ENCODE peak calls at places on chromosomes 6 and 20, in seven cellular contexts. One of them, this sample, is unnamed.

GRCh38 chr20:951384-952169 is 35.4 kb upstream of the ANGPT4 start:
- DNase-seq in AG09309: no peak
- DNase-seq in GM23338: no peak
- DNase-seq in heart left ventricle: no peak
- DNase-seq in small intestine: peak; percentile 16
- DNase-seq in choroid plexus epithelial cell: no peak
- DNase-seq in stomach: no peak
- DNase-seq in this sample: no peak

GRCh38 chr6:123909989-123910388 is 106.3 kb downstream of the NKAIN2 start:
- DNase-seq in AG09309: no peak
- DNase-seq in GM23338: no peak
- DNase-seq in heart left ventricle: no peak
- DNase-seq in small intestine: peak; percentile 13
- DNase-seq in choroid plexus epithelial cell: no peak
- DNase-seq in stomach: no peak
- DNase-seq in this sample: no peak

GRCh38 chr6:32622545-32623401 is 14.4 kb upstream of the HLA-DQA1 start:
- DNase-seq in AG09309: no peak
- DNase-seq in GM23338: peak; percentile 60
- DNase-seq in heart left ventricle: no peak
- DNase-seq in small intestine: peak; percentile 64
- DNase-seq in choroid plexus epithelial cell: peak; percentile 68
- DNase-seq in stomach: no peak
- DNase-seq in this sample: no peak

GRCh38 chr20:45312241-45312640 is 4.1 kb upstream of the MATN4 start:
- DNase-seq in AG09309: no peak
- DNase-seq in GM23338: peak; percentile 65
- DNase-seq in heart left ventricle: no peak
- DNase-seq in small intestine: no peak
- DNase-seq in choroid plexus epithelial cell: no peak
- DNase-seq in stomach: no peak
- DNase-seq in this sample: no peak

GRCh38 chr20:62728028-62728780 is 19.6 kb downstream of the NTSR1 start:
- DNase-seq in AG09309: no peak
- DNase-seq in GM23338: no peak
- DNase-seq in heart left ventricle: no peak
- DNase-seq in small intestine: no peak
- DNase-seq in choroid plexus epithelial cell: no peak
- DNase-seq in stomach: no peak
- DNase-seq in this sample: peak; percentile 14

GRCh38 chr20:2093200-2093781 is 8.3 kb upstream of the STK35 start:
- DNase-seq in AG09309: no peak
- DNase-seq in GM23338: peak; percentile 80
- DNase-seq in heart left ventricle: no peak
- DNase-seq in small intestine: peak; percentile 57
- DNase-seq in choroid plexus epithelial cell: no peak
- DNase-seq in stomach: peak; percentile 43
- DNase-seq in this sample: no peak

GRCh38 chr6:145829950-145830349 is 15.4 kb upstream of the FBXO30 start:
- DNase-seq in AG09309: no peak
- DNase-seq in GM23338: no peak
- DNase-seq in heart left ventricle: no peak
- DNase-seq in small intestine: no peak
- DNase-seq in choroid plexus epithelial cell: peak; percentile 66
- DNase-seq in stomach: no peak
- DNase-seq in this sample: no peak

GRCh38 chr20:10504893-10505292 is 69.8 kb downstream of the SLX4IP start:
- DNase-seq in AG09309: no peak
- DNase-seq in GM23338: no peak
- DNase-seq in heart left ventricle: no peak
- DNase-seq in small intestine: no peak
- DNase-seq in choroid plexus epithelial cell: peak; percentile 53
- DNase-seq in stomach: no peak
- DNase-seq in this sample: no peak

GRCh38 chr6:11194399-11195274 is 37.8 kb downstream of the NEDD9 start:
- DNase-seq in AG09309: no peak
- DNase-seq in GM23338: peak; percentile 57
- DNase-seq in heart left ventricle: no peak
- DNase-seq in small intestine: no peak
- DNase-seq in choroid plexus epithelial cell: peak; percentile 97
- DNase-seq in stomach: no peak
- DNase-seq in this sample: no peak

GRCh38 chr6:18451756-18452155 is 64.6 kb downstream of the RNF144B start:
- DNase-seq in AG09309: no peak
- DNase-seq in GM23338: no peak
- DNase-seq in heart left ventricle: no peak
- DNase-seq in small intestine: no peak
- DNase-seq in choroid plexus epithelial cell: no peak
- DNase-seq in stomach: no peak
- DNase-seq in this sample: no peak

GRCh38 chr6:11025911-11026635 is 18.0 kb downstream of the ELOVL2 start:
- DNase-seq in AG09309: no peak
- DNase-seq in GM23338: peak; percentile 68
- DNase-seq in heart left ventricle: no peak
- DNase-seq in small intestine: no peak
- DNase-seq in choroid plexus epithelial cell: no peak
- DNase-seq in stomach: no peak
- DNase-seq in this sample: no peak

GRCh38 chr6:125584468-125584939 is 164.9 kb upstream of the HEY2 start:
- DNase-seq in AG09309: no peak
- DNase-seq in GM23338: peak; percentile 77
- DNase-seq in heart left ventricle: peak; percentile 61
- DNase-seq in small intestine: no peak
- DNase-seq in choroid plexus epithelial cell: peak; percentile 85
- DNase-seq in stomach: no peak
- DNase-seq in this sample: peak; percentile 49

GRCh38 chr6:158002951-158003853 is 21.5 kb downstream of the SYNJ2 start:
- DNase-seq in AG09309: peak; percentile 89
- DNase-seq in GM23338: no peak
- DNase-seq in heart left ventricle: peak; percentile 71
- DNase-seq in small intestine: peak; percentile 31
- DNase-seq in choroid plexus epithelial cell: peak; percentile 92
- DNase-seq in stomach: no peak
- DNase-seq in this sample: peak; percentile 60

GRCh38 chr20:4261333-4262284 is 246.3 kb upstream of the RNF24 start:
- DNase-seq in AG09309: peak; percentile 48
- DNase-seq in GM23338: peak; percentile 29
- DNase-seq in heart left ventricle: no peak
- DNase-seq in small intestine: no peak
- DNase-seq in choroid plexus epithelial cell: peak; percentile 58
- DNase-seq in stomach: no peak
- DNase-seq in this sample: no peak

GRCh38 chr20:41001497-41001896 is 27.1 kb upstream of the TOP1 start:
- DNase-seq in AG09309: no peak
- DNase-seq in GM23338: no peak
- DNase-seq in heart left ventricle: no peak
- DNase-seq in small intestine: no peak
- DNase-seq in choroid plexus epithelial cell: peak; percentile 58
- DNase-seq in stomach: no peak
- DNase-seq in this sample: no peak

GRCh38 chr20:33963756-33964155 is 30.0 kb upstream of the RALY start:
- DNase-seq in AG09309: no peak
- DNase-seq in GM23338: no peak
- DNase-seq in heart left ventricle: no peak
- DNase-seq in small intestine: no peak
- DNase-seq in choroid plexus epithelial cell: no peak
- DNase-seq in stomach: no peak
- DNase-seq in this sample: no peak

GRCh38 chr6:42026540-42026939 is 23.8 kb upstream of the TAF8 start:
- DNase-seq in AG09309: no peak
- DNase-seq in GM23338: no peak
- DNase-seq in heart left ventricle: no peak
- DNase-seq in small intestine: no peak
- DNase-seq in choroid plexus epithelial cell: no peak
- DNase-seq in stomach: no peak
- DNase-seq in this sample: no peak

GRCh38 chr6:152129606-152130249 is 322.2 kb downstream of the ESR1 start:
- DNase-seq in AG09309: no peak
- DNase-seq in GM23338: peak; percentile 32
- DNase-seq in heart left ventricle: no peak
- DNase-seq in small intestine: peak; percentile 23
- DNase-seq in choroid plexus epithelial cell: peak; percentile 48
- DNase-seq in stomach: no peak
- DNase-seq in this sample: peak; percentile 24
- H3K4me3 ChIP-seq in AG09309: no peak overlapping the region
- H3K4me3 ChIP-seq in GM23338: no peak overlapping the region
- H3K4me3 ChIP-seq in heart left ventricle: peak overlapping the region; percentile 38
- H3K4me3 ChIP-seq in small intestine: no peak overlapping the region
- H3K4me3 ChIP-seq in choroid plexus epithelial cell: no peak overlapping the region
- H3K4me3 ChIP-seq in stomach: peak overlapping the region; percentile 31
- H3K4me3 ChIP-seq in this sample: peak overlapping the region; percentile 62

DNA sequence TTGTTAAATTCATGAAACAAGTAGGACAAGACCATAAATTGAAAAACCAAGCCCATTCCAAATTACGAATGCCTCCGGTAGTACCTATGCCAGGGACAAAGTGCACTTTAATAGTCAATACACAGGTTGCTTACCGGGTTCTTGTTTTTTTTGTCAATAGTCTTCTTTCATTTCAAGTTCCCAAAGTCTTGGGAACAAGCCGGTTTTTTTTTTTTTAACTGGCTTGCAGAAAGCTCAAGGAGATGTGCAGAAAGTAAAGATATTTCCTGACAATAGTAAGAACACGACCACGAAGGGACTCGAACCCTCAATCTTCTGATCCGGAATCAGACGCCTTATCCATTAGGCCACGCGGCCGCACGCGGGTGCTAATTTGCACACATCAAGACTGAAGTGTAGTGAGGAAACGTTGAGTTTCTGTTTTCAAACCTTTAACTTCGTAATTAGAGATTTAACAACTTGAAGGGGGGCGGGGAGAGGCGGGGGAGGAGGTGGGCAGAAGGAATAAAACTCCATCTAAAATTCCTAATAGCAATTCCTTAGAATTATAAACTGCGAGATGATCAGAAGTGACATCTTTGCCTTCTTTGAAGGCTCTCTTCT is 181.0 kb downstream of the TRIM27 start:
- DNase-seq in AG09309: no peak
- DNase-seq in GM23338: peak; percentile 88
- DNase-seq in heart left ventricle: no peak
- DNase-seq in small intestine: no peak
- DNase-seq in choroid plexus epithelial cell: peak; percentile 59
- DNase-seq in stomach: no peak
- DNase-seq in this sample: no peak
- H3K4me3 ChIP-seq in AG09309: no peak overlapping the region
- H3K4me3 ChIP-seq in GM23338: peak overlapping the region; percentile 78
- H3K4me3 ChIP-seq in heart left ventricle: no peak overlapping the region
- H3K4me3 ChIP-seq in small intestine: no peak overlapping the region
- H3K4me3 ChIP-seq in choroid plexus epithelial cell: no peak overlapping the region
- H3K4me3 ChIP-seq in stomach: no peak overlapping the region
- H3K4me3 ChIP-seq in this sample: no peak overlapping the region

GRCh38 chr20:21181028-21181427 is 55.1 kb downstream of the KIZ start:
- DNase-seq in AG09309: no peak
- DNase-seq in GM23338: no peak
- DNase-seq in heart left ventricle: no peak
- DNase-seq in small intestine: no peak
- DNase-seq in choroid plexus epithelial cell: no peak
- DNase-seq in stomach: no peak
- DNase-seq in this sample: no peak

GRCh38 chr20:21184810-21185209 is 58.9 kb downstream of the KIZ start:
- DNase-seq in AG09309: no peak
- DNase-seq in GM23338: no peak
- DNase-seq in heart left ventricle: no peak
- DNase-seq in small intestine: no peak
- DNase-seq in choroid plexus epithelial cell: peak; percentile 58
- DNase-seq in stomach: no peak
- DNase-seq in this sample: no peak

GRCh38 chr20:21183722-21184121 is 57.8 kb downstream of the KIZ start:
- DNase-seq in AG09309: no peak
- DNase-seq in GM23338: no peak
- DNase-seq in heart left ventricle: no peak
- DNase-seq in small intestine: peak; percentile 72
- DNase-seq in choroid plexus epithelial cell: no peak
- DNase-seq in stomach: no peak
- DNase-seq in this sample: no peak

GRCh38 chr20:21180248-21180647 is 54.4 kb downstream of the KIZ start:
- DNase-seq in AG09309: no peak
- DNase-seq in GM23338: peak; percentile 48
- DNase-seq in heart left ventricle: no peak
- DNase-seq in small intestine: no peak
- DNase-seq in choroid plexus epithelial cell: no peak
- DNase-seq in stomach: no peak
- DNase-seq in this sample: no peak

DNA sequence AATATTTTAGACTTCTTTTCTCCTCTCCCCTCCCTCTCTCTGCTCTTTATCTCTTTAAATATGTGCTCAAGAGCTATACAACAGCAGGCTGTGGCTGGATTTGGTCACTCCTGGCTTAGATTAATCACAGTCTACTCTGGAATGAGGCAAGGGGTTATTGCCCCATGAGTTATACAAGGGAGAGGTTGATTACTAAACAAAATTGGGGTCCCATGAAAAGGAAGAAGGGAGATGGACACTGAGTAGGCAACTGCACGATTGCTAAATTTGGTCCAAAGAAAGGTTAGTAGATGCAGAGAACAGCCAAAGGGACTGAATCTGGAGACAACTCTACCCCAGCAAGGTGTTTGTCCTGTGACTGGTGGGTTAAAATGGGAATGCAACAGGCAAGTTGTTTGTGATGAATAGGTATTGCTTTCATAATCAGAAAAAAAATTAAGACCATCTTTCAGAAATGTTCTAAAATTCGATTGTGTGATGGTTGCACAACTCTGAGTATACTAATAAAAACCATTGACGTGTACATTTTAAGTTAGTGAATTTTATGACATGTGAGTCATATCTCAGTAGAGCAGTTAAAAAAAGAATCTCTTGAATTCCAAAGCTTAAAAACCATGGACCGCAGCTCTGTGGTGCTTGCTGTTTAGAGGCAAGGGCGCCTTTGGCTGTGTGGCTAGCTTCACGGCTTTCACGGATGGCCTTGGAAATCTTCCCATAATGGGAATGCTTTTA is 57.1 kb downstream of the KIZ start:
- DNase-seq in AG09309: peak; percentile 98
- DNase-seq in GM23338: no peak
- DNase-seq in heart left ventricle: no peak
- DNase-seq in small intestine: peak; percentile 52
- DNase-seq in choroid plexus epithelial cell: peak; percentile 76
- DNase-seq in stomach: no peak
- DNase-seq in this sample: no peak
- H3K4me3 ChIP-seq in AG09309: no peak overlapping the region
- H3K4me3 ChIP-seq in GM23338: no peak overlapping the region
- H3K4me3 ChIP-seq in heart left ventricle: no peak overlapping the region
- H3K4me3 ChIP-seq in small intestine: no peak overlapping the region
- H3K4me3 ChIP-seq in choroid plexus epithelial cell: no peak overlapping the region
- H3K4me3 ChIP-seq in stomach: no peak overlapping the region
- H3K4me3 ChIP-seq in this sample: no peak overlapping the region

GRCh38 chr6:12961761-12962160 is 245.2 kb downstream of the PHACTR1 start:
- DNase-seq in AG09309: no peak
- DNase-seq in GM23338: no peak
- DNase-seq in heart left ventricle: no peak
- DNase-seq in small intestine: no peak
- DNase-seq in choroid plexus epithelial cell: no peak
- DNase-seq in stomach: no peak
- DNase-seq in this sample: no peak
- H3K4me3 ChIP-seq in AG09309: no peak overlapping the region
- H3K4me3 ChIP-seq in GM23338: no peak overlapping the region
- H3K4me3 ChIP-seq in heart left ventricle: no peak overlapping the region
- H3K4me3 ChIP-seq in small intestine: no peak overlapping the region
- H3K4me3 ChIP-seq in choroid plexus epithelial cell: no peak overlapping the region
- H3K4me3 ChIP-seq in stomach: no peak overlapping the region
- H3K4me3 ChIP-seq in this sample: peak overlapping the region; percentile 58

This sample was measured in left ventricle myocardium inferior.